ENCODE peak calls at places on chromosomes 4 and X, in four cellular contexts. U is spleen, H is GM23248, J is substantia nigra. W is an unnamed sample.

GRCh38 chr4:152485726-152486276 is 50.1 kb downstream of the FBXW7 start:
- DNase-seq in J (no peak), H (peak), U (no peak), W (no peak)

GRCh38 chr4:113069212-113069892 is 19.9 kb downstream of the ANK2 start:
- DNase-seq in U (no peak), H (peak), J (no peak), W (no peak)

GRCh38 chr4:25180524-25181131 is 20.4 kb upstream of the SEPSECS start:
- DNase-seq in J (no peak), H (peak), U (no peak), W (no peak)

GRCh38 chr4:3660086-3660927 is 105.9 kb upstream of the ADRA2C start:
- DNase-seq in U (no peak), J (peak), H (no peak), W (no peak)

GRCh38 chr4:19241845-19242244 is 1009.9 kb upstream of the SLIT2 start:
- DNase-seq in U (no peak), J (no peak), H (no peak), W (no peak)

GRCh38 chrX:11953615-11954014 is 184.7 kb upstream of the FRMPD4 start:
- DNase-seq in U (no peak), J (no peak), H (peak), W (no peak)

GRCh38 chrX:47091149-47091775 is 13.0 kb downstream of the RGN start:
- DNase-seq in J (peak), U (no peak), H (no peak), W (no peak)

GRCh38 chr4:108483077-108483476 is 137.3 kb upstream of the RPL34 start:
- DNase-seq in H (no peak), J (no peak), U (no peak), W (no peak)

GRCh38 chr4:108048997-108049396 is 59.3 kb downstream of the HADH start:
- DNase-seq in J (no peak), U (no peak), H (no peak), W (no peak)

GRCh38 chr4:2753444-2753843 is 2.7 kb downstream of the TNIP2 start:
- DNase-seq in U (peak), H (no peak), J (no peak), W (peak)

GRCh38 chr4:149218672-149219071 is 597.0 kb downstream of the IQCM start:
- DNase-seq in H (no peak), U (no peak), J (no peak), W (no peak)

GRCh38 chr4:785332-786073 is 40.4 kb downstream of the CPLX1 start:
- DNase-seq in H (peak), J (no peak), U (peak), W (no peak)

GRCh38 chr4:128416921-128417320 is 129.3 kb upstream of the PGRMC2 start:
- DNase-seq in J (no peak), U (no peak), H (no peak), W (no peak)

GRCh38 chrX:143298663-143299241 is 218.5 kb downstream of the SPANXN3 start:
- DNase-seq in U (no peak), J (no peak), H (no peak), W (no peak)

GRCh38 chrX:134734343-134735001 is 76.2 kb upstream of the PLAC1 start:
- DNase-seq in J (no peak), U (no peak), H (no peak), W (no peak)

GRCh38 chr4:86043755-86044592 is 315.9 kb downstream of the MAPK10 start:
- DNase-seq in J (no peak), U (no peak), H (peak), W (no peak)

GRCh38 chr4:7761312-7761711 is 178.3 kb downstream of the AFAP1 start:
- DNase-seq in U (peak), H (no peak), J (no peak), W (no peak)

GRCh38 chr4:2361366-2362285 is 56.8 kb downstream of the ZFYVE28 start:
- DNase-seq in J (no peak), H (no peak), U (no peak), W (peak)

GRCh38 chrX:74231625-74232024 is 72.4 kb upstream of the ZCCHC13 start:
- DNase-seq in H (no peak), J (no peak), U (no peak), W (no peak)

GRCh38 chr4:41069838-41070237 is 144.5 kb downstream of the APBB2 start:
- DNase-seq in H (no peak), U (no peak), J (no peak), W (no peak)

GRCh38 chrX:102833136-102833535 is 103.9 kb upstream of the RAB40AL start:
- DNase-seq in J (no peak), U (no peak), H (peak), W (no peak)

GRCh38 chr4:6332042-6332668 is 62.5 kb downstream of the WFS1 start:
- DNase-seq in J (no peak), H (peak), U (no peak), W (no peak)

GRCh38 chrX:41906515-41907165 is 16.7 kb downstream of the CASK start:
- DNase-seq in J (no peak), H (peak), U (no peak), W (no peak)

GRCh38 chr4:119321921-119322687 is at the start of gene FABP2:
- DNase-seq in U (no peak), J (no peak), H (no peak), W (no peak)

GRCh38 chr4:56937262-56937661 is 29.6 kb downstream of the REST start:
- DNase-seq in H (peak), J (no peak), U (no peak), W (no peak)

GRCh38 chrX:48664156-48664555 is 19.4 kb upstream of the WAS start:
- DNase-seq in H (no peak), J (no peak), U (no peak), W (no peak)

GRCh38 chr4:120855307-120856001 is 67.1 kb downstream of the PRDM5 start:
- DNase-seq in J (no peak), H (no peak), U (no peak), W (no peak)

GRCh38 chrX:427812-428725 is 41.4 kb upstream of the PPP2R3B start:
- DNase-seq in J (no peak), U (no peak), H (peak), W (peak)

GRCh38 chr4:172707622-172708021 is 461.0 kb upstream of the GALNT7 start:
- DNase-seq in U (no peak), H (no peak), J (no peak), W (no peak)

GRCh38 chr4:106355193-106355592 is 13.4 kb downstream of the GIMD1 start:
- DNase-seq in H (no peak), J (no peak), U (no peak), W (no peak)

GRCh38 chrX:142095816-142096215 is 109.3 kb downstream of the MAGEC2 start:
- DNase-seq in H (no peak), U (no peak), J (no peak), W (no peak)

GRCh38 chr4:151563194-151563593 is 154.2 kb downstream of the FHIP1A start:
- DNase-seq in H (no peak), U (no peak), J (no peak), W (no peak)

GRCh38 chr4:20464381-20464780 is 212.7 kb downstream of the SLIT2 start:
- DNase-seq in U (no peak), J (no peak), H (peak), W (no peak)

GRCh38 chr4:15479089-15479912 is 9.6 kb downstream of the CC2D2A start:
- DNase-seq in J (peak), U (no peak), H (peak), W (peak)
- H3K27ac ChIP-seq in J (peak), U (peak), H (peak), W (peak)

DNA sequence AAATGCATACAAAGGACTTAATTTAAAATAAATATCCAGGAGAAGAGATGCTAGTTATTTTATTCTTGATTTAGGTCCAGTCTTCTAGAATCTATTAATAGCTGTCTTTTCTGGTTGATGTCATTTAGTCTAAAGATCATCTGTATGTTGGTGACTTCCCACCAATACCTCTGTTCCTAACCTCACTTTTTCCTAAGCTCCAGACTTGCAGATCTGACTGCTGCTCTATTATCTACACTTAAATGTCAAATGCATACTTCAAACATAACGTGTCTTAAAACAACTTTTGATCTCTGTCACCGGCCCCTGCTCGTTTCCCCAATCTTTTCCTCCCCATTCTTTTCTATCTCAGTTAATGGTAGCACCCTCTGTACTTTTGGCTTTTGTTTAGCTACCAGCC is 133.3 kb downstream of the STIM2 start:
- DNase-seq in J (no peak), H (no peak), U (no peak), W (no peak)
- H3K27ac ChIP-seq in J (no peak), H (no peak), U (peak), W (peak)

GRCh38 chrX:120604359-120604782 is 470 bp downstream of the MCTS1 start:
- DNase-seq in H (peak), J (no peak), U (no peak), W (no peak)
- H3K27ac ChIP-seq in H (peak), J (peak), U (peak), W (peak)

DNA sequence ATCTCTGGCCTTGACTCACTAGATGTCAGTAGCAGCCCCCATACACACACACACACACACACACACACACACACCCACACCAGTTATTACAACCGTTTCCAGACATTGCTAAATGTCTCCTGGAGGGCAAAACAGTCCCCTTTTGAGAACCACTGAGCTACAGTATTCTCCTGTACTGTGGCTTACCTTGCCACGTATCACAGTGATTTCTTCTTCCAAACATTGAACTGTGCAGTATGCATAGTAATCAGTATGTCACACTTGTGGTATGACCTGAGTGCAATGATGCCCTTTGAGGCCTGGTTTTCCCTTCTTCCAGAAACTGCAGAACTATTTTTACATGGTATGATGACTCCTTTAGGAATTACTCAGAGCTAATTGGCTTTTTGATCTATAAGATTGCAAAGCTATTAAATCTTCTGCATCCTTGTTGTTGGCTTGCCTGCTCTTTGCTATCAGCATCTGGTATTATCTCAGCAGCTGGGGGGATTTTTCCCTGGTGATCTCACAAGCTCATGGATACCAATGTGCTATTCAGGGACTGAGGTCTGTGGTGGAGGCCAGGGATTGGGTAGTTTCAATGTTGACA is 3.6 kb upstream of the THOC2 start:
- DNase-seq in U (no peak), H (peak), J (no peak), W (no peak)
- H3K27ac ChIP-seq in U (no peak), H (peak), J (no peak), W (no peak)

GRCh38 chrX:14409341-14409740 is 120.0 kb upstream of the GLRA2 start:
- DNase-seq in H (peak), U (no peak), J (no peak), W (no peak)
- H3K27ac ChIP-seq in H (no peak), U (no peak), J (no peak), W (no peak)

GRCh38 chr4:74944354-74944793 is 11.5 kb downstream of the PARM1 start:
- DNase-seq in H (no peak), J (no peak), U (no peak), W (peak)
- H3K27ac ChIP-seq in H (no peak), J (no peak), U (no peak), W (no peak)

GRCh38 chr4:144647095-144647959 is 1.4 kb downstream of the HHIP start:
- DNase-seq in J (no peak), H (peak), U (no peak), W (no peak)

GRCh38 chr4:144645621-144646522 is at the start of gene HHIP:
- DNase-seq in J (peak), H (peak), U (no peak), W (peak)

GRCh38 chr4:144645102-144645469 is 870 bp upstream of the HHIP start:
- DNase-seq in U (no peak), H (no peak), J (peak), W (peak)

GRCh38 chr4:144648042-144648441 is 2.1 kb downstream of the HHIP start:
- DNase-seq in J (peak), H (no peak), U (no peak), W (no peak)

GRCh38 chr4:144646523-144647094 is 653 bp downstream of the HHIP start:
- DNase-seq in U (no peak), J (peak), H (peak), W (no peak)
- H3K27ac ChIP-seq in U (no peak), J (peak), H (no peak), W (peak)